ENCODE peak calls at places on chromosomes 13 and 19, in five cellular contexts. V, A, H, G and B are unnamed samples.

GRCh38 chr13:113002206-113002821 is 33.3 kb downstream of the MCF2L start:
- DNase-seq in G (no peak), V (peak), A (no peak), H (no peak), B (no peak)

GRCh38 chr19:48696353-48697010 is 711 bp downstream of the FUT2 start:
- DNase-seq in A (no peak), V (no peak), G (no peak), H (no peak), B (no peak)

GRCh38 chr19:3057275-3057714 is 5.0 kb downstream of the TLE5 start:
- DNase-seq in H (no peak), A (no peak), V (peak), G (peak), B (no peak)

GRCh38 chr19:31548941-31549340 is 199.7 kb upstream of the TSHZ3 start:
- DNase-seq in V (no peak), H (no peak), G (peak), A (no peak), B (no peak)

GRCh38 chr13:100529666-100530065 is 58.9 kb downstream of the GGACT start:
- DNase-seq in A (no peak), H (no peak), G (no peak), V (no peak), B (no peak)

GRCh38 chr13:49678172-49678914 is 12.9 kb downstream of the EBPL start:
- DNase-seq in H (no peak), V (no peak), G (no peak), A (no peak), B (no peak)

GRCh38 chr13:77177646-77178045 is 149.2 kb downstream of the MYCBP2 start:
- DNase-seq in G (no peak), H (no peak), V (no peak), A (no peak), B (no peak)

GRCh38 chr19:33868821-33869412 is 72.2 kb downstream of the KCTD15 start:
- DNase-seq in V (no peak), H (no peak), A (no peak), G (no peak), B (no peak)

GRCh38 chr19:4556574-4557185 is 2.8 kb downstream of the SEMA6B start:
- DNase-seq in G (no peak), A (no peak), V (no peak), H (peak), B (no peak)

GRCh38 chr19:18173572-18174294 is at the start of gene IFI30:
- DNase-seq in H (peak), G (peak), A (no peak), V (peak), B (peak)

GRCh38 chr13:74325106-74325505 is 190.9 kb upstream of the KLF12 start:
- DNase-seq in V (peak), A (no peak), H (no peak), G (no peak), B (no peak)